ENCODE peak calls at places on chromosomes 6 and 20, in six cellular contexts. K is cardiac muscle cell, L is GM23248, M is GM23338, F is HepG2, A is SJSA1. D is an unnamed sample.

GRCh38 chr20:6108330-6108729 is 14.5 kb downstream of the FERMT1 start:
- DNase-seq in L (no peak), A (no peak), M (peak; percentile 17), K (no peak), F (no peak), D (no peak)

GRCh38 chr20:6956574-6956973 is 189.1 kb downstream of the BMP2 start:
- DNase-seq in A (no peak), K (peak; percentile 2), L (peak; percentile 3), M (no peak), F (no peak), D (no peak)

GRCh38 chr6:13696226-13696625 is 15.4 kb downstream of the RANBP9 start:
- DNase-seq in K (no peak), L (peak; percentile 91), F (no peak), A (peak; percentile 62), M (no peak), D (no peak)

GRCh38 chr6:125307964-125308615 is 6.3 kb upstream of the HDDC2 start:
- DNase-seq in F (no peak), K (no peak), A (no peak), L (no peak), M (no peak), D (no peak)

GRCh38 chr6:53802582-53802981 is 7.8 kb downstream of the LRRC1 start:
- DNase-seq in K (no peak), F (no peak), A (no peak), M (no peak), L (no peak), D (no peak)

GRCh38 chr6:15521516-15521915 is 141.3 kb downstream of the DTNBP1 start:
- DNase-seq in A (no peak), L (no peak), M (no peak), F (no peak), K (no peak), D (no peak)

GRCh38 chr6:111604259-111605099 is 1.2 kb downstream of the TRAF3IP2 start:
- DNase-seq in L (peak; percentile 91), F (no peak), M (peak; percentile 57), A (peak; percentile 91), K (peak; percentile 88), D (peak; percentile 69)

GRCh38 chr20:652611-653109 is 340 bp downstream of the SRXN1 start:
- DNase-seq in L (peak; percentile 67), M (no peak), F (no peak), K (peak; percentile 60), A (peak; percentile 34), D (peak; percentile 50)

GRCh38 chr20:59082077-59082740 is 39.6 kb upstream of the PRELID3B start:
- DNase-seq in F (peak; percentile 30), L (peak; percentile 67), A (no peak), M (peak; percentile 21), K (peak; percentile 12), D (no peak)

GRCh38 chr6:165701564-165702354 is 38.7 kb upstream of the PDE10A start:
- DNase-seq in A (no peak), F (no peak), M (no peak), K (no peak), L (no peak), D (no peak)

GRCh38 chr20:24296477-24297380 is 172.7 kb upstream of the SYNDIG1 start:
- DNase-seq in M (no peak), F (no peak), A (no peak), K (no peak), L (no peak), D (no peak)

GRCh38 chr6:27375613-27376079 is 12.9 kb upstream of the ZNF391 start:
- DNase-seq in M (peak; percentile 75), A (no peak), L (peak; percentile 35), K (no peak), F (no peak), D (no peak)

GRCh38 chr6:131643262-131643631 is 6.1 kb downstream of the ENPP3 start:
- DNase-seq in M (no peak), F (no peak), A (no peak), K (no peak), L (peak; percentile 36), D (no peak)

GRCh38 chr20:25089096-25089495 is 7.2 kb upstream of the VSX1 start:
- DNase-seq in K (no peak), M (no peak), A (no peak), L (no peak), F (no peak), D (no peak)

GRCh38 chr6:45645302-45645701 is 267.6 kb upstream of the SUPT3H start:
- DNase-seq in A (no peak), F (no peak), M (no peak), K (no peak), L (no peak), D (no peak)

GRCh38 chr20:20712004-20712473 is 405 bp downstream of the RALGAPA2 start:
- DNase-seq in K (no peak), F (peak; percentile 37), A (no peak), M (peak; percentile 48), L (peak; percentile 34), D (peak; percentile 35)

GRCh38 chr6:51541847-51542246 is 545.6 kb downstream of the PKHD1 start:
- DNase-seq in K (no peak), M (no peak), L (peak; percentile 1), A (no peak), F (no peak), D (no peak)

GRCh38 chr6:6688951-6689350 is 100.4 kb downstream of the LY86 start:
- DNase-seq in A (peak; percentile 31), K (no peak), L (peak; percentile 41), F (no peak), M (no peak), D (no peak)

GRCh38 chr6:14366880-14367279 is 249.3 kb downstream of the CD83 start:
- DNase-seq in A (no peak), K (peak; percentile 4), L (no peak), M (no peak), F (no peak), D (no peak)

GRCh38 chr6:11224966-11225463 is 7.5 kb downstream of the NEDD9 start:
- DNase-seq in K (no peak), L (no peak), A (no peak), F (no peak), M (no peak), D (no peak)
- H3K4me1 ChIP-seq in K (peaks cover 63% of the 10 kb centered on the region), L (peaks cover 27% of the 10 kb centered on the region), A (peaks cover 38% of the 10 kb centered on the region), F (peaks cover 85% of the 10 kb centered on the region), M (peaks cover 24% of the 10 kb centered on the region), D (peaks cover 9% of the 10 kb centered on the region)

GRCh38 chr6:35663447-35664235 is 25.1 kb downstream of the FKBP5 start:
- DNase-seq in L (peak; percentile 86), A (no peak), F (no peak), M (peak; percentile 57), K (peak; percentile 63), D (no peak)

GRCh38 chr6:35668096-35668495 is 20.6 kb downstream of the FKBP5 start:
- DNase-seq in L (no peak), F (no peak), K (no peak), A (no peak), M (no peak), D (no peak)

GRCh38 chr6:35665573-35665972 is 23.1 kb downstream of the FKBP5 start:
- DNase-seq in M (no peak), A (no peak), L (no peak), F (no peak), K (no peak), D (no peak)

GRCh38 chr6:35664945-35665344 is 23.8 kb downstream of the FKBP5 start:
- DNase-seq in A (no peak), L (peak; percentile 35), M (no peak), K (peak; percentile 37), F (no peak), D (no peak)

GRCh38 chr6:35663001-35663400 is 25.7 kb downstream of the FKBP5 start:
- DNase-seq in K (no peak), M (no peak), A (no peak), F (no peak), L (peak; percentile 25), D (no peak)
- H3K4me1 ChIP-seq in K (peaks cover 26% of the 10 kb centered on the region), M (peaks cover 17% of the 10 kb centered on the region), A (peaks cover 4% of the 10 kb centered on the region), F (peaks cover 7% of the 10 kb centered on the region), L (peaks cover 25% of the 10 kb centered on the region), D (peaks cover 8% of the 10 kb centered on the region)

DNA sequence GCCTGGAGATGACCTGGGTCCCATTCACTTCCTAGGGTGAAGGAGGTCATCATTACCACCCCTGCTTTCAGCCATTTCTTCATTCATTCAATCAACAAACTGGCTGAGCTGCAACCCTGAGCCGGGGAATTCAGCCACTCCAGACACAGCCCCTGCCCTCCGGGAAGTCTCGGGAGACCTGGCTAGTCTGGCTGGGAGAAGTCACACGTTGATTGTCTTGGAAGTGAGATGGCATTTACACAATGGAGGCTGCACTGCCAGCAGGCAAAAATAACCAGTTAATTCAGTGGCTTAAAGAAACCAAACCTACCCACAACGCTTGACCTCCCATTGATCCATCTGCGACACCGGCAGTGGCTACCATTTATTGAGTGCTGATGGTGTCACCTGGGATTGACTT is 2.0 kb upstream of the PMEPA1 start:
- DNase-seq in L (no peak), K (no peak), A (no peak), M (no peak), F (no peak), D (no peak)
- H3K4me1 ChIP-seq in L (peaks cover 48% of the 10 kb centered on the region), K (peaks cover 11% of the 10 kb centered on the region), A (peaks cover 45% of the 10 kb centered on the region), M (peaks cover 25% of the 10 kb centered on the region), F (no peaks in the 10 kb centered on the region), D (peaks cover 5% of the 10 kb centered on the region)

GRCh38 chr20:35771367-35771688 is 487 bp upstream of the PHF20 start:
- DNase-seq in M (peak; percentile 16), K (no peak), A (no peak), F (no peak), L (no peak), D (no peak)

GRCh38 chr20:35773154-35773751 is 1.4 kb downstream of the PHF20 start:
- DNase-seq in F (no peak), A (peak; percentile 18), M (peak; percentile 23), K (peak; percentile 52), L (peak; percentile 23), D (no peak)

GRCh38 chr20:35768731-35769664 is 2.8 kb upstream of the PHF20 start:
- DNase-seq in F (peak; percentile 82), A (peak; percentile 87), L (peak; percentile 98), M (peak; percentile 93), K (peak; percentile 98), D (peak; percentile 96)

GRCh38 chr20:35771689-35772562 is at the start of gene PHF20:
- DNase-seq in F (peak; percentile 93), M (peak; percentile 98), L (peak; percentile 98), K (peak; percentile 99), A (peak; percentile 75), D (peak; percentile 100)

GRCh38 chr20:35772563-35773058 is 796 bp downstream of the PHF20 start:
- DNase-seq in K (no peak), A (no peak), M (peak; percentile 16), F (no peak), L (peak; percentile 12), D (no peak)
- H3K4me1 ChIP-seq in K (peaks cover 23% of the 10 kb centered on the region), A (peaks cover 26% of the 10 kb centered on the region), M (peaks cover 32% of the 10 kb centered on the region), F (peaks cover 69% of the 10 kb centered on the region), L (peaks cover 34% of the 10 kb centered on the region), D (peaks cover 13% of the 10 kb centered on the region)

D was measured in ovary.